ENCODE peak calls at places on chromosomes 7 and 10, in ten cellular contexts. One of them, this sample, is unnamed.

GRCh38 chr7:66964391-66964790 is 31.0 kb downstream of the SBDS start:
- DNase-seq in cardiac muscle cell: no peak
- DNase-seq in CD4-positive, alpha-beta memory T cell: no peak
- DNase-seq in neural progenitor cell: no peak
- DNase-seq in OCI-LY7: no peak
- DNase-seq in sigmoid colon: no peak
- DNase-seq in IMR-90: peak; percentile 65
- DNase-seq in left ventricle myocardium inferior: no peak
- DNase-seq in Panc1: no peak
- DNase-seq in right lobe of liver: no peak
- DNase-seq in this sample: no peak

GRCh38 chr10:48526846-48527505 is 77.9 kb downstream of the ARHGAP22 start:
- DNase-seq in cardiac muscle cell: no peak
- DNase-seq in CD4-positive, alpha-beta memory T cell: no peak
- DNase-seq in neural progenitor cell: no peak
- DNase-seq in OCI-LY7: no peak
- DNase-seq in sigmoid colon: no peak
- DNase-seq in IMR-90: peak; percentile 20
- DNase-seq in left ventricle myocardium inferior: no peak
- DNase-seq in Panc1: no peak
- DNase-seq in right lobe of liver: no peak
- DNase-seq in this sample: no peak

GRCh38 chr7:28958235-28958945 is at the start of gene TRIL:
- DNase-seq in cardiac muscle cell: peak; percentile 69
- DNase-seq in CD4-positive, alpha-beta memory T cell: no peak
- DNase-seq in neural progenitor cell: peak; percentile 93
- DNase-seq in OCI-LY7: no peak
- DNase-seq in sigmoid colon: peak; percentile 92
- DNase-seq in IMR-90: peak; percentile 50
- DNase-seq in left ventricle myocardium inferior: peak; percentile 89
- DNase-seq in Panc1: no peak
- DNase-seq in right lobe of liver: peak; percentile 57
- DNase-seq in this sample: peak; percentile 72

GRCh38 chr7:66047426-66047825 is 28.2 kb upstream of the ASL start:
- DNase-seq in cardiac muscle cell: no peak
- DNase-seq in CD4-positive, alpha-beta memory T cell: no peak
- DNase-seq in neural progenitor cell: no peak
- DNase-seq in OCI-LY7: no peak
- DNase-seq in sigmoid colon: no peak
- DNase-seq in IMR-90: peak; percentile 95
- DNase-seq in left ventricle myocardium inferior: no peak
- DNase-seq in Panc1: no peak
- DNase-seq in right lobe of liver: no peak
- DNase-seq in this sample: no peak

GRCh38 chr10:96902762-96903358 is 70.8 kb downstream of the LCOR start:
- DNase-seq in cardiac muscle cell: no peak
- DNase-seq in CD4-positive, alpha-beta memory T cell: no peak
- DNase-seq in neural progenitor cell: no peak
- DNase-seq in OCI-LY7: no peak
- DNase-seq in sigmoid colon: no peak
- DNase-seq in IMR-90: no peak
- DNase-seq in left ventricle myocardium inferior: no peak
- DNase-seq in Panc1: no peak
- DNase-seq in right lobe of liver: no peak
- DNase-seq in this sample: no peak

GRCh38 chr10:17788646-17789045 is 20.5 kb upstream of the MRC1 start:
- DNase-seq in cardiac muscle cell: no peak
- DNase-seq in CD4-positive, alpha-beta memory T cell: no peak
- DNase-seq in neural progenitor cell: no peak
- DNase-seq in OCI-LY7: no peak
- DNase-seq in sigmoid colon: no peak
- DNase-seq in IMR-90: no peak
- DNase-seq in left ventricle myocardium inferior: no peak
- DNase-seq in Panc1: no peak
- DNase-seq in right lobe of liver: no peak
- DNase-seq in this sample: no peak

GRCh38 chr7:149286811-149287400 is 24.9 kb downstream of the ZNF783 start:
- DNase-seq in cardiac muscle cell: no peak
- DNase-seq in CD4-positive, alpha-beta memory T cell: no peak
- DNase-seq in neural progenitor cell: no peak
- DNase-seq in OCI-LY7: peak; percentile 35
- DNase-seq in sigmoid colon: no peak
- DNase-seq in IMR-90: peak; percentile 4
- DNase-seq in left ventricle myocardium inferior: no peak
- DNase-seq in Panc1: no peak
- DNase-seq in right lobe of liver: peak; percentile 85
- DNase-seq in this sample: no peak

GRCh38 chr10:23413629-23414089 is 25.2 kb upstream of the OTUD1 start:
- DNase-seq in cardiac muscle cell: no peak
- DNase-seq in CD4-positive, alpha-beta memory T cell: no peak
- DNase-seq in neural progenitor cell: no peak
- DNase-seq in OCI-LY7: peak; percentile 25
- DNase-seq in sigmoid colon: no peak
- DNase-seq in IMR-90: no peak
- DNase-seq in left ventricle myocardium inferior: no peak
- DNase-seq in Panc1: no peak
- DNase-seq in right lobe of liver: no peak
- DNase-seq in this sample: no peak

GRCh38 chr7:100509213-100509612 is 25.5 kb downstream of the NYAP1 start:
- DNase-seq in cardiac muscle cell: no peak
- DNase-seq in CD4-positive, alpha-beta memory T cell: no peak
- DNase-seq in neural progenitor cell: no peak
- DNase-seq in OCI-LY7: no peak
- DNase-seq in sigmoid colon: peak; percentile 77
- DNase-seq in IMR-90: peak; percentile 83
- DNase-seq in left ventricle myocardium inferior: no peak
- DNase-seq in Panc1: no peak
- DNase-seq in right lobe of liver: no peak
- DNase-seq in this sample: no peak

GRCh38 chr10:6838118-6838517 is 258.0 kb upstream of the PRKCQ start:
- DNase-seq in cardiac muscle cell: no peak
- DNase-seq in CD4-positive, alpha-beta memory T cell: no peak
- DNase-seq in neural progenitor cell: no peak
- DNase-seq in OCI-LY7: peak; percentile 10
- DNase-seq in sigmoid colon: no peak
- DNase-seq in IMR-90: no peak
- DNase-seq in left ventricle myocardium inferior: no peak
- DNase-seq in Panc1: no peak
- DNase-seq in right lobe of liver: no peak
- DNase-seq in this sample: no peak

GRCh38 chr10:98013776-98014175 is 16.6 kb downstream of the CRTAC1 start:
- DNase-seq in cardiac muscle cell: no peak
- DNase-seq in CD4-positive, alpha-beta memory T cell: no peak
- DNase-seq in neural progenitor cell: no peak
- DNase-seq in OCI-LY7: no peak
- DNase-seq in sigmoid colon: no peak
- DNase-seq in IMR-90: no peak
- DNase-seq in left ventricle myocardium inferior: no peak
- DNase-seq in Panc1: no peak
- DNase-seq in right lobe of liver: no peak
- DNase-seq in this sample: no peak

GRCh38 chr10:133131754-133132710 is 28.0 kb upstream of the KNDC1 start:
- DNase-seq in cardiac muscle cell: no peak
- DNase-seq in CD4-positive, alpha-beta memory T cell: no peak
- DNase-seq in neural progenitor cell: no peak
- DNase-seq in OCI-LY7: peak; percentile 41
- DNase-seq in sigmoid colon: no peak
- DNase-seq in IMR-90: no peak
- DNase-seq in left ventricle myocardium inferior: no peak
- DNase-seq in Panc1: no peak
- DNase-seq in right lobe of liver: peak; percentile 35
- DNase-seq in this sample: no peak
- H3K9me3 ChIP-seq in cardiac muscle cell: no peaks in the 10 kb centered on the region
- H3K9me3 ChIP-seq in CD4-positive, alpha-beta memory T cell: no peaks in the 10 kb centered on the region
- H3K9me3 ChIP-seq in neural progenitor cell: no peaks in the 10 kb centered on the region
- H3K9me3 ChIP-seq in OCI-LY7: no peaks in the 10 kb centered on the region
- H3K9me3 ChIP-seq in sigmoid colon: no peaks in the 10 kb centered on the region
- H3K9me3 ChIP-seq in IMR-90: peaks cover 1% of the 10 kb centered on the region
- H3K9me3 ChIP-seq in left ventricle myocardium inferior: no peaks in the 10 kb centered on the region
- H3K9me3 ChIP-seq in Panc1: no peaks in the 10 kb centered on the region
- H3K9me3 ChIP-seq in right lobe of liver: no peaks in the 10 kb centered on the region
- H3K9me3 ChIP-seq in this sample: no peaks in the 10 kb centered on the region

GRCh38 chr7:44081266-44081748 is 1.0 kb downstream of the POLM start:
- DNase-seq in cardiac muscle cell: no peak
- DNase-seq in CD4-positive, alpha-beta memory T cell: peak; percentile 39
- DNase-seq in neural progenitor cell: no peak
- DNase-seq in OCI-LY7: peak; percentile 69
- DNase-seq in sigmoid colon: no peak
- DNase-seq in IMR-90: no peak
- DNase-seq in left ventricle myocardium inferior: peak; percentile 17
- DNase-seq in Panc1: no peak
- DNase-seq in right lobe of liver: no peak
- DNase-seq in this sample: no peak

GRCh38 chr7:44082541-44083207 is 344 bp upstream of the POLM start:
- DNase-seq in cardiac muscle cell: peak; percentile 100
- DNase-seq in CD4-positive, alpha-beta memory T cell: peak; percentile 99
- DNase-seq in neural progenitor cell: peak; percentile 99
- DNase-seq in OCI-LY7: peak; percentile 100
- DNase-seq in sigmoid colon: peak; percentile 100
- DNase-seq in IMR-90: peak; percentile 98
- DNase-seq in left ventricle myocardium inferior: peak; percentile 99
- DNase-seq in Panc1: peak; percentile 87
- DNase-seq in right lobe of liver: peak; percentile 99
- DNase-seq in this sample: peak; percentile 99

GRCh38 chr7:44079221-44080021 is 2.9 kb downstream of the POLM start:
- DNase-seq in cardiac muscle cell: no peak
- DNase-seq in CD4-positive, alpha-beta memory T cell: no peak
- DNase-seq in neural progenitor cell: no peak
- DNase-seq in OCI-LY7: no peak
- DNase-seq in sigmoid colon: no peak
- DNase-seq in IMR-90: no peak
- DNase-seq in left ventricle myocardium inferior: no peak
- DNase-seq in Panc1: no peak
- DNase-seq in right lobe of liver: no peak
- DNase-seq in this sample: no peak

GRCh38 chr7:44080118-44080517 is 2.2 kb downstream of the POLM start:
- DNase-seq in cardiac muscle cell: no peak
- DNase-seq in CD4-positive, alpha-beta memory T cell: no peak
- DNase-seq in neural progenitor cell: no peak
- DNase-seq in OCI-LY7: no peak
- DNase-seq in sigmoid colon: no peak
- DNase-seq in IMR-90: no peak
- DNase-seq in left ventricle myocardium inferior: peak; percentile 16
- DNase-seq in Panc1: no peak
- DNase-seq in right lobe of liver: no peak
- DNase-seq in this sample: no peak

GRCh38 chr7:44080686-44081265 is 1.6 kb downstream of the POLM start:
- DNase-seq in cardiac muscle cell: no peak
- DNase-seq in CD4-positive, alpha-beta memory T cell: no peak
- DNase-seq in neural progenitor cell: no peak
- DNase-seq in OCI-LY7: no peak
- DNase-seq in sigmoid colon: no peak
- DNase-seq in IMR-90: no peak
- DNase-seq in left ventricle myocardium inferior: peak; percentile 17
- DNase-seq in Panc1: no peak
- DNase-seq in right lobe of liver: no peak
- DNase-seq in this sample: no peak
- H3K4me3 ChIP-seq in cardiac muscle cell: no peak overlapping the region
- H3K4me3 ChIP-seq in CD4-positive, alpha-beta memory T cell: no peak overlapping the region
- H3K4me3 ChIP-seq in neural progenitor cell: no peak overlapping the region
- H3K4me3 ChIP-seq in OCI-LY7: peak overlapping the region; percentile 74
- H3K4me3 ChIP-seq in sigmoid colon: no peak overlapping the region
- H3K4me3 ChIP-seq in IMR-90: no peak overlapping the region
- H3K4me3 ChIP-seq in left ventricle myocardium inferior: peak overlapping the region; percentile 75
- H3K4me3 ChIP-seq in Panc1: peak overlapping the region; percentile 97
- H3K4me3 ChIP-seq in right lobe of liver: no peak overlapping the region
- H3K4me3 ChIP-seq in this sample: no peak overlapping the region

GRCh38 chr7:5636446-5636835 is 145.0 kb downstream of the RNF216 start:
- DNase-seq in cardiac muscle cell: no peak
- DNase-seq in CD4-positive, alpha-beta memory T cell: no peak
- DNase-seq in neural progenitor cell: peak; percentile 80
- DNase-seq in OCI-LY7: no peak
- DNase-seq in sigmoid colon: no peak
- DNase-seq in IMR-90: no peak
- DNase-seq in left ventricle myocardium inferior: no peak
- DNase-seq in Panc1: no peak
- DNase-seq in right lobe of liver: no peak
- DNase-seq in this sample: no peak

GRCh38 chr7:5633161-5634106 is 148.0 kb downstream of the RNF216 start:
- DNase-seq in cardiac muscle cell: no peak
- DNase-seq in CD4-positive, alpha-beta memory T cell: no peak
- DNase-seq in neural progenitor cell: peak; percentile 79
- DNase-seq in OCI-LY7: no peak
- DNase-seq in sigmoid colon: no peak
- DNase-seq in IMR-90: no peak
- DNase-seq in left ventricle myocardium inferior: no peak
- DNase-seq in Panc1: no peak
- DNase-seq in right lobe of liver: no peak
- DNase-seq in this sample: no peak

GRCh38 chr7:5631752-5632151 is 149.7 kb downstream of the RNF216 start:
- DNase-seq in cardiac muscle cell: no peak
- DNase-seq in CD4-positive, alpha-beta memory T cell: no peak
- DNase-seq in neural progenitor cell: no peak
- DNase-seq in OCI-LY7: no peak
- DNase-seq in sigmoid colon: no peak
- DNase-seq in IMR-90: no peak
- DNase-seq in left ventricle myocardium inferior: no peak
- DNase-seq in Panc1: no peak
- DNase-seq in right lobe of liver: no peak
- DNase-seq in this sample: no peak

GRCh38 chr7:5635461-5636445 is 145.7 kb downstream of the RNF216 start:
- DNase-seq in cardiac muscle cell: no peak
- DNase-seq in CD4-positive, alpha-beta memory T cell: no peak
- DNase-seq in neural progenitor cell: no peak
- DNase-seq in OCI-LY7: no peak
- DNase-seq in sigmoid colon: no peak
- DNase-seq in IMR-90: no peak
- DNase-seq in left ventricle myocardium inferior: no peak
- DNase-seq in Panc1: no peak
- DNase-seq in right lobe of liver: no peak
- DNase-seq in this sample: no peak

GRCh38 chr7:5634107-5634950 is 147.1 kb downstream of the RNF216 start:
- DNase-seq in cardiac muscle cell: peak; percentile 40
- DNase-seq in CD4-positive, alpha-beta memory T cell: no peak
- DNase-seq in neural progenitor cell: peak; percentile 78
- DNase-seq in OCI-LY7: no peak
- DNase-seq in sigmoid colon: peak; percentile 86
- DNase-seq in IMR-90: peak; percentile 94
- DNase-seq in left ventricle myocardium inferior: peak; percentile 71
- DNase-seq in Panc1: no peak
- DNase-seq in right lobe of liver: no peak
- DNase-seq in this sample: peak; percentile 65
- H3K36me3 ChIP-seq in cardiac muscle cell: peaks cover 2% of the 10 kb centered on the region
- H3K36me3 ChIP-seq in CD4-positive, alpha-beta memory T cell: peaks cover 46% of the 10 kb centered on the region
- H3K36me3 ChIP-seq in neural progenitor cell: no peaks in the 10 kb centered on the region
- H3K36me3 ChIP-seq in OCI-LY7: peaks cover 8% of the 10 kb centered on the region
- H3K36me3 ChIP-seq in sigmoid colon: no peaks in the 10 kb centered on the region
- H3K36me3 ChIP-seq in IMR-90: peaks cover 13% of the 10 kb centered on the region
- H3K36me3 ChIP-seq in left ventricle myocardium inferior: peaks cover 17% of the 10 kb centered on the region
- H3K36me3 ChIP-seq in Panc1: no peaks in the 10 kb centered on the region
- H3K36me3 ChIP-seq in right lobe of liver: no peaks in the 10 kb centered on the region
- H3K36me3 ChIP-seq in this sample: peaks cover 35% of the 10 kb centered on the region

GRCh38 chr10:1538121-1538520 is 199.2 kb downstream of the ADARB2 start:
- DNase-seq in cardiac muscle cell: no peak
- DNase-seq in CD4-positive, alpha-beta memory T cell: no peak
- DNase-seq in neural progenitor cell: no peak
- DNase-seq in OCI-LY7: no peak
- DNase-seq in sigmoid colon: peak; percentile 48
- DNase-seq in IMR-90: no peak
- DNase-seq in left ventricle myocardium inferior: no peak
- DNase-seq in Panc1: no peak
- DNase-seq in right lobe of liver: no peak
- DNase-seq in this sample: no peak
- H3K9me3 ChIP-seq in cardiac muscle cell: no peaks in the 10 kb centered on the region
- H3K9me3 ChIP-seq in CD4-positive, alpha-beta memory T cell: no peaks in the 10 kb centered on the region
- H3K9me3 ChIP-seq in neural progenitor cell: no peaks in the 10 kb centered on the region
- H3K9me3 ChIP-seq in OCI-LY7: no peaks in the 10 kb centered on the region
- H3K9me3 ChIP-seq in sigmoid colon: no peaks in the 10 kb centered on the region
- H3K9me3 ChIP-seq in IMR-90: peaks cover 30% of the 10 kb centered on the region
- H3K9me3 ChIP-seq in left ventricle myocardium inferior: no peaks in the 10 kb centered on the region
- H3K9me3 ChIP-seq in Panc1: no peaks in the 10 kb centered on the region
- H3K9me3 ChIP-seq in right lobe of liver: no peaks in the 10 kb centered on the region
- H3K9me3 ChIP-seq in this sample: no peaks in the 10 kb centered on the region

This sample was measured in right atrium auricular region.